ENCODE peak calls at places on chromosome 21, in four cellular contexts. K is H1, S is neuronal stem cell, D is trophoblast cell. Y is an unnamed sample. For H3K36me3, the result is how much of the 10 kb centered on the place peaks cover.

GRCh38 chr21:31268090-31268489 is 76.0 kb downstream of the TIAM1 start:
- DNase-seq in D (no peak), S (no peak), K (no peak), Y (no peak)

GRCh38 chr21:26849428-26850115 is 4.4 kb upstream of the ADAMTS1 start:
- DNase-seq in D (no peak), K (no peak), S (peak), Y (peak)

GRCh38 chr21:38712076-38712475 is 93.7 kb upstream of the ETS2 start:
- DNase-seq in D (no peak), S (no peak), K (no peak), Y (peak)

GRCh38 chr21:42641311-42642218 is 11.9 kb upstream of the PDE9A start:
- DNase-seq in S (no peak), K (no peak), D (no peak), Y (peak)

GRCh38 chr21:42311816-42312625 is 3.2 kb downstream of the TFF3 start:
- DNase-seq in D (no peak), K (peak), S (no peak), Y (no peak)

GRCh38 chr21:27277122-27277521 is 310.2 kb upstream of the ADAMTS5 start:
- DNase-seq in D (no peak), S (no peak), K (no peak), Y (peak)

GRCh38 chr21:42640486-42640885 is 12.9 kb upstream of the PDE9A start:
- DNase-seq in S (no peak), D (no peak), K (no peak), Y (no peak)

GRCh38 chr21:29499734-29500343 is 201.1 kb downstream of the BACH1 start:
- DNase-seq in S (no peak), D (peak), K (peak), Y (peak)

GRCh38 chr21:34877485-34878128 is 171.5 kb downstream of the RUNX1 start:
- DNase-seq in K (no peak), D (peak), S (no peak), Y (no peak)

GRCh38 chr21:31564439-31564838 is 95.1 kb upstream of the SOD1 start:
- DNase-seq in K (no peak), S (no peak), D (no peak), Y (no peak)

DNA sequence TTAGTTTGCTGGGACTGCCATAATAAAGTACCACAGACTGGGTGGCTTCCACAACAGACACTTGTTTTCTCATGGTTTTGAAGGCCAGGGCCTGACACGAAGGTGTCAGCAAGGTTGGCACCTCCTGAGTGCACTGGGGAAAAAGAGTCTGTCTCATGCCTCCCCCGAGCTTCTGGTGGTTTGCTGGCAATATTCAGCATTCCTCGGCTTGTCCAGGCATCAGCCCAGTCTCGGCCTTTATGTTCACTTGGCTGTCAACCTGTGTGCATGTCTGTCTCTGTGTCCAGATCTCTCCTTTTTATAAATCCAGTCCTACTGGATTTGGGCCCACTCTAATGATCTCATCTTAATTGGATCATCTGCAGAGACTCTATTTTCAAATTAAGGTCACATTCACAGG is 72.6 kb downstream of the DOP1B start:
- DNase-seq in S (no peak), K (no peak), D (no peak), Y (no peak)
- H3K36me3 ChIP-seq in S (under half), K (under half), D (under half), Y (half or more)

DNA sequence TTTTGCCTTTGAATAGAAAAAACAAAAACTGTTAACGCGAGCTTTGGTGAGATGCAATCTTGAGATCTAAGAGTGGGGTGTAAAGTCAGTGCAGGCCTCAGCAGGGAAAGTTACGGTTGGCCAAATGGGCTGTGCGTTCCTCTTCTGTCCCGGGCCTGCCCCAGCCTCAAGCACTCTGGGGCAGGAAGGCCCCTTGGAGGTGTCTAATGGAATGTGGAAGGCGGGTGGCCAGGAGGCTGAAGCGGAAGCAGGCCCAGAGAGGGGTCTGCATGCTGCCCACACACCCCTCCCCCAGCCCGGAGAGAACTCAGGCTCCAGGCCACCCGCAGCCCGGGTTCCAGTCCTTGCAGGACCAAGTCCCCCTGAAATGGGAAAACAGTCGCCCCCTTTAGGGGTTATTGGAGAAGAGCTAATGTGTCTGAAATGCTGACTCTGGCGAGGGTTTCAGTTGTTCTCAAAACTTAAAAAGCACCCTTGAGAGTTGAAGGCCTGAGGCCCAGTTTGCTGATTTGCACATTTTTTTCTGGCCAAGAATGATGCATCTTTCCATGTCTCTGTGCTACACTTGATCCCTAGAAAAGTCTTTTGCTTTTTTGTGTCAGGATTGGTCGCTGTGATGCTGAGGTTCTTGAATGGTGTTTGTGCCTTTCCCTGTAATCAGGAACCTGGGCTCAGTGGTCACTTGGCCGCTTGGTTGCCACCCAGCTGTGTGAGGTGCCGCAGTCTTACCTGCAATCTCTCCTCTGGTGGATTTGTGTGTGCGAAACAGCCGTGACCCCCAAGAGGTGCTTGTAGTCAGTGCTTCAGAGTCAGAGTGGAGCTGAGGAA is 2.0 kb downstream of the COL18A1 start:
- DNase-seq in D (no peak), S (no peak), K (peak), Y (peak)
- H2BK12ac ChIP-seq in D (peak), S (peak), K (peak), Y (peak)

DNA sequence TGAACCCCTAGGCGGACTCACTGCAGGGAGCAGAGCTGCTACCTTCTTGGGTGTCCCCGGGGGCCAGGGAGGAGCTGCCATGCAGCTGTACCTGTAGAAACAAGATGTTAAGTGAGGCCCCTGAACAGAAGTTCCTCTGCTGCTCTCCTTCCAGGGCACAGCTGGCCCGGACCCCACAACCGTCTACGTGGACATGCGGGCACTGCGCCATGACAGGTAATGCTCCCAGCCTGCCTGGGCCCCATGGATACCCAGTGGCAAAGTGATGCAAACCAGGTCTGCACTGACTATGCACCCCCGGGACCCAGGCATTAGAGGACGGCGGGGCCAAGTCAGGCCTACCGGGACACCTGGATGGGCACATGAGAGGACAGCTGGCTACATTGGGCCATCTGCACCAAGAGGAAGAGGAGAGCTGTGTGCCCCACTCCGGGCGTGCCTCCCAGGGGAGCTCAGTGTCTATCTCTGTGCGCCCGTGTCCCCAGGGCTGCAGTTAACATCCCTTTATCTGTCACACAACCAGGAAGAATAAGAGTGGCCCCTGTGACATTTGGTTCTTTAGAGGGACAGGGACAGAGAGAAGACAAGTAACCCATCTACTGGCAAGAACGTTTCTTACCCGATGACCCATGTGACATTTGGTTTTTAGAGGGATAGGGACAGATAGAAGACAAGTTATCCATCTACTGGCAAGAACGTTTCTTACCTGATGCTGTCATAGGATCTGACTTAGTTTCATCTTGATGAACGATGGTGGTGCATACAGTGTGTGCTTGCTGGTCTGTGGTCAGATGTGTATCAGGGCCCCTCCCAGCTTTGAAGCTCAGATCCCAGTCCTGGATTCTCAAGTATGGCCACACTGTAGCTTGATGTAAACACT is 44.1 kb downstream of the S100B start:
- DNase-seq in S (no peak), K (no peak), D (no peak), Y (no peak)
- H3K36me3 ChIP-seq in S (half or more), K (under half), D (half or more), Y (half or more)

GRCh38 chr21:32605469-32605868 is 6.7 kb downstream of the CFAP298 start:
- DNase-seq in K (no peak), D (no peak), S (no peak), Y (no peak)
- H2BK12ac ChIP-seq in K (peak), D (no peak), S (no peak), Y (no peak)